ENCODE peak calls at places on chromosome 7, in ten cellular contexts. M is ovary; E is H9; N is nephron progenitor cell; X is spleen; W is AG10803; J is HFF-Myc; O is BJ; I is CD8-positive, alpha-beta T cell; P is dorsolateral prefrontal cortex. H is an unnamed sample.

GRCh38 chr7:12715372-12716133 is 28.1 kb downstream of the ARL4A start:
- DNase-seq in X (peak), M (peak), J (peak), E (peak), I (peak), N (peak), O (peak), W (peak), P (peak), H (peak)

GRCh38 chr7:43470110-43470509 is 112.8 kb upstream of the STK17A start:
- DNase-seq in M (no peak), I (no peak), J (no peak), W (no peak), N (no peak), E (no peak), P (no peak), O (no peak), X (no peak), H (no peak)

GRCh38 chr7:73671317-73671651 is 3.7 kb downstream of the VPS37D start:
- DNase-seq in W (no peak), E (no peak), X (no peak), N (no peak), I (no peak), M (no peak), J (no peak), O (no peak), P (no peak), H (no peak)

GRCh38 chr7:3760696-3761095 is 459.6 kb downstream of the SDK1 start:
- DNase-seq in X (no peak), M (no peak), W (no peak), O (no peak), J (no peak), I (no peak), P (no peak), E (no peak), N (no peak), H (no peak)

GRCh38 chr7:1301812-1302310 is 69.2 kb downstream of the UNCX start:
- DNase-seq in X (no peak), E (no peak), I (no peak), O (no peak), W (no peak), N (peak), M (no peak), P (no peak), J (no peak), H (no peak)

GRCh38 chr7:33981686-33982424 is 76.5 kb downstream of the BMPER start:
- DNase-seq in O (no peak), M (no peak), W (peak), N (no peak), X (no peak), P (no peak), E (no peak), I (no peak), J (no peak), H (no peak)

GRCh38 chr7:372546-372938 is 82.6 kb downstream of the FOXL3 start:
- DNase-seq in J (no peak), E (no peak), P (no peak), O (no peak), M (no peak), I (no peak), X (peak), N (no peak), W (no peak), H (peak)

GRCh38 chr7:26443006-26443405 is 151.3 kb downstream of the SNX10 start:
- DNase-seq in P (no peak), I (no peak), N (no peak), E (no peak), J (no peak), O (no peak), W (no peak), X (no peak), M (no peak), H (no peak)

GRCh38 chr7:120550494-120551048 is 277.6 kb downstream of the KCND2 start:
- DNase-seq in N (no peak), M (no peak), I (no peak), W (peak), O (no peak), E (no peak), X (no peak), P (no peak), J (no peak), H (no peak)

GRCh38 chr7:464712-465461 is 54.8 kb downstream of the PDGFA start:
- DNase-seq in M (peak), X (peak), N (no peak), W (peak), O (peak), J (peak), P (peak), I (no peak), E (no peak), H (no peak)

GRCh38 chr7:131302453-131302852 is 25.2 kb upstream of the MKLN1 start:
- DNase-seq in W (no peak), I (no peak), P (no peak), N (no peak), X (no peak), J (no peak), O (no peak), E (no peak), M (no peak), H (no peak)

GRCh38 chr7:30791126-30791525 is 19.9 kb downstream of the MINDY4 start:
- DNase-seq in E (peak), N (no peak), M (no peak), W (no peak), P (no peak), O (no peak), J (no peak), I (no peak), X (no peak), H (peak)

GRCh38 chr7:47148541-47149207 is 433.2 kb downstream of the TNS3 start:
- DNase-seq in O (no peak), W (no peak), I (no peak), N (no peak), J (no peak), E (no peak), P (no peak), X (no peak), M (no peak), H (no peak)

GRCh38 chr7:44065431-44066110 is at the start of gene PGAM2:
- DNase-seq in X (peak), N (no peak), E (peak), M (no peak), W (no peak), O (no peak), P (peak), I (no peak), J (no peak), H (peak)

GRCh38 chr7:6256709-6257535 is 15.5 kb downstream of the CYTH3 start:
- DNase-seq in W (peak), X (peak), I (no peak), P (no peak), O (no peak), M (no peak), J (peak), E (no peak), N (no peak), H (no peak)

GRCh38 chr7:140723002-140723401 is 26.5 kb downstream of the NDUFB2 start:
- DNase-seq in J (no peak), N (no peak), X (no peak), I (peak), P (no peak), E (no peak), O (no peak), M (no peak), W (no peak), H (no peak)

GRCh38 chr7:85021090-85021704 is 165.7 kb downstream of the SEMA3D start:
- DNase-seq in J (no peak), W (peak), N (no peak), X (no peak), I (no peak), E (no peak), O (no peak), M (no peak), P (no peak), H (no peak)

GRCh38 chr7:55250313-55250712 is 114.8 kb upstream of the LANCL2 start:
- DNase-seq in I (no peak), X (no peak), N (no peak), M (no peak), W (no peak), P (no peak), O (no peak), J (no peak), E (peak), H (peak)

GRCh38 chr7:132333301-132333700 is 243.0 kb downstream of the PLXNA4 start:
- DNase-seq in M (no peak), I (no peak), P (peak), O (no peak), N (no peak), X (no peak), E (no peak), J (no peak), W (no peak), H (no peak)

GRCh38 chr7:41574377-41574776 is 128.5 kb downstream of the INHBA start:
- DNase-seq in P (no peak), J (no peak), I (no peak), M (no peak), O (no peak), E (no peak), W (peak), X (no peak), N (no peak), H (no peak)

GRCh38 chr7:139776486-139777303 is 1.1 kb downstream of the HIPK2 start:
- DNase-seq in E (no peak), W (peak), J (no peak), M (peak), O (no peak), X (peak), P (no peak), I (no peak), N (no peak), H (no peak)

GRCh38 chr7:75694636-75695035 is 44.1 kb downstream of the HIP1 start:
- DNase-seq in J (no peak), E (no peak), O (no peak), M (no peak), P (no peak), N (no peak), X (no peak), W (no peak), I (no peak), H (no peak)

GRCh38 chr7:117212969-117213877 is 109.6 kb downstream of the WNT2 start:
- DNase-seq in P (peak), N (peak), O (no peak), E (peak), W (peak), M (peak), I (peak), J (peak), X (no peak), H (peak)

GRCh38 chr7:18508441-18509427 is 13.2 kb downstream of the HDAC9 start:
- DNase-seq in M (no peak), W (peak), O (peak), X (no peak), I (no peak), E (no peak), P (no peak), J (peak), N (no peak), H (no peak)

GRCh38 chr7:98565114-98565513 is 52.0 kb upstream of the NPTX2 start:
- DNase-seq in W (no peak), I (no peak), X (no peak), E (no peak), P (no peak), M (no peak), J (no peak), O (no peak), N (no peak), H (no peak)

GRCh38 chr7:157136372-157136771 is 2.4 kb upstream of the UBE3C start:
- DNase-seq in W (peak), J (peak), X (no peak), O (peak), M (no peak), E (no peak), N (no peak), P (no peak), I (no peak), H (no peak)

GRCh38 chr7:26515462-26515861 is 223.8 kb downstream of the SNX10 start:
- DNase-seq in M (no peak), J (no peak), N (no peak), X (no peak), P (no peak), E (no peak), W (no peak), I (no peak), O (no peak), H (peak)

GRCh38 chr7:106094780-106095179 is 17.3 kb downstream of the SYPL1 start:
- DNase-seq in N (no peak), I (no peak), J (no peak), M (no peak), X (no peak), W (no peak), E (no peak), O (no peak), P (no peak), H (no peak)
- TF ChIP-seq CTCF in N (no peak), I (no peak), J (no peak), M (no peak), X (no peak), W (no peak), E (no peak), O (no peak), P (no peak), H (no peak)

GRCh38 chr7:7519528-7519927 is 16.1 kb downstream of the COL28A1 start:
- DNase-seq in O (no peak), P (no peak), N (no peak), E (no peak), W (no peak), I (no peak), J (no peak), M (no peak), X (no peak), H (no peak)

GRCh38 chr7:7517661-7518236 is 17.9 kb downstream of the COL28A1 start:
- DNase-seq in W (peak), X (no peak), P (no peak), N (no peak), I (no peak), M (no peak), E (no peak), O (no peak), J (no peak), H (no peak)

GRCh38 chr7:7524121-7524520 is 11.6 kb downstream of the COL28A1 start:
- DNase-seq in W (no peak), N (no peak), M (no peak), J (no peak), I (no peak), X (no peak), P (no peak), E (no peak), O (no peak), H (no peak)

GRCh38 chr7:7522421-7522820 is 13.3 kb downstream of the COL28A1 start:
- DNase-seq in W (peak), N (no peak), M (no peak), O (no peak), P (no peak), J (no peak), E (no peak), I (no peak), X (no peak), H (no peak)

DNA sequence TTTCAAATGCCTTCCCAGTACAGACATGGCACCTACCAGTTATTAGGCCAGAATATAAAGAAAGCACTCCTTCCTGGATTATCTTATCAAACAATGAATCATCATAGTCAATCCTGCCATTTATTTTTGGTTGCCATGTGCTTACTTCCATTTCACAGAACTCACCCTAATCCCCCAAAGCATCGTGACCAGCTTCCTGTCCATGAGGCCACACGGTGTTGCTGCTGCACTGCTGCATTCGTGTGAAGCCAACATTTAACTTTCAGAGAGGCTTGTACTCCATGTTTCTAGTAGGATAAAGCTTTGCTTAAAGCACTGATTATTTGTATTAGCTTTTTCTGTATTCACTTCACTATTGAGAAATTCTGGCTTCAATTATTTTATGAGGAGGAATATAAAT is 14.4 kb downstream of the COL28A1 start:
- DNase-seq in X (no peak), J (no peak), O (no peak), I (no peak), E (no peak), P (no peak), M (no peak), N (no peak), W (no peak), H (no peak)
- TF ChIP-seq CTCF in X (no peak), J (no peak), O (no peak), I (no peak), E (no peak), P (no peak), M (no peak), N (no peak), W (no peak), H (no peak)

GRCh38 chr7:78226059-78226658 is 427.6 kb downstream of the PHTF2 start:
- DNase-seq in E (peak), I (no peak), O (no peak), X (no peak), M (peak), J (peak), N (peak), P (no peak), W (no peak), H (peak)
- TF ChIP-seq CTCF in E (peak), I (no peak), O (peak), X (peak), M (no peak), J (peak), N (peak), P (peak), W (peak), H (peak)

GRCh38 chr7:128404826-128405344 is 4.9 kb downstream of the IMPDH1 start:
- DNase-seq in N (no peak), E (no peak), W (peak), X (no peak), P (no peak), J (no peak), M (peak), O (no peak), I (no peak), H (no peak)
- TF ChIP-seq CTCF in N (no peak), E (no peak), W (peak), X (peak), P (no peak), J (peak), M (no peak), O (peak), I (no peak), H (no peak)

DNA sequence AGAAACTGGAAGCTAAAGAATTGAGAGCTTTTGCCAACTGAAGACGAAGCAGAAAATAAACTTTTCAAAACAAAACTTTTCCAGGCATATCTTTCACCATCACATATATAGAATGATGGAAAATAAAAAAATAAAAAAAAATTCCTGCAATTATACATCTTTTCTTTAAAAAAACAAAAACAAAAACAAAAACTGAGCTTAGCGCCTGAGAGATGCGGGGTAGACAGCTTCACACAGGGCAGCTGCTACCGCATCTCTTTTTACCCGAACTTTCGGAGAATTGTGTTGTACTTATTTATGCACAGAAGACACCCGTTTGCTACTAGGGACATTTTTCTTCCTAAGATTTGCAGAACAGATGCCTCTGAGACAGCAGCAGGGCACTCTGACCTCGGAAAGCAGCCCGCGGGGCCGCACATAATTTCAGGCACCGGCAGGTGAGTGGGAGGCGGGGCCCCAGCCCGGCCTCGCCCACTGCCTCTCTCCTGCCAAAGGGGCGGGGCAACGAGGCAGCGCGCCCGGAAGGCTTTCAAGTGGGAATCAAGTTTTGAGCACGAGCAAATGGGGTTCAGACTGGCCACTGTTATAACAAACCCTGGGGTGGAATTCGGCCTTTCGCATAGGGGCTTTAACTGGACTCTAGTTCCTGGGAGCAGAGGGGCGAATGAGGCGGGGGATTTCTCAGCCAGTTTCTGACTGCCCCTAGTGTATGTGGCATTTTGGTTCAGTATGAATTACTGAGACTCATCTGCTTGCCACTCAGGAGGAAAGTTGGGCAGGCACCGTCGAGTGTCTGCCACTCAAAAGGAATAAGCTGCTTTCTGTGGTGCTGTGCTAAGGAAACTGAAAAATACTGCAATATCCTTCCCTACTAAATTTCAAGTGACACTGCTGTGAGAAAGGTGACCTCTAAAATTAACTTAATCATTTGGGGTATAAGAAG is 18.5 kb upstream of the FAM133B start:
- DNase-seq in I (no peak), W (no peak), O (no peak), E (peak), P (no peak), X (no peak), J (no peak), N (peak), M (peak), H (no peak)
- TF ChIP-seq CTCF in I (no peak), W (no peak), O (no peak), E (no peak), P (no peak), X (no peak), J (no peak), N (no peak), M (no peak), H (no peak)

GRCh38 chr7:82816272-82816671 is 346.4 kb downstream of the PCLO start:
- DNase-seq in P (no peak), O (no peak), N (no peak), X (no peak), E (no peak), M (no peak), I (no peak), W (no peak), J (no peak), H (no peak)
- TF ChIP-seq CTCF in P (no peak), O (no peak), N (no peak), X (no peak), E (peak), M (no peak), I (no peak), W (no peak), J (no peak), H (peak)

GRCh38 chr7:81260152-81260551 is 341.3 kb upstream of the SEMA3C start:
- DNase-seq in E (no peak), I (no peak), X (no peak), P (no peak), J (no peak), N (no peak), M (no peak), O (no peak), W (no peak), H (no peak)

GRCh38 chr7:81256991-81257390 is 338.1 kb upstream of the SEMA3C start:
- DNase-seq in P (no peak), N (no peak), W (peak), E (no peak), O (no peak), M (no peak), X (no peak), I (no peak), J (no peak), H (peak)
- TF ChIP-seq CTCF in P (no peak), N (no peak), W (peak), E (peak), O (peak), M (no peak), X (no peak), I (no peak), J (peak), H (no peak)

GRCh38 chr7:106462365-106462859 is 177.6 kb upstream of the NAMPT start:
- DNase-seq in W (peak), M (no peak), X (no peak), E (no peak), N (no peak), I (no peak), P (no peak), J (no peak), O (no peak), H (no peak)
- TF ChIP-seq CTCF in W (peak), M (peak), X (peak), E (peak), N (peak), I (peak), P (peak), J (peak), O (peak), H (peak)

GRCh38 chr7:158161194-158161593 is 426.4 kb downstream of the PTPRN2 start:
- DNase-seq in M (no peak), N (no peak), X (no peak), J (no peak), I (no peak), E (no peak), P (no peak), O (no peak), W (no peak), H (no peak)

GRCh38 chr7:158160199-158160598 is 427.4 kb downstream of the PTPRN2 start:
- DNase-seq in E (no peak), P (no peak), N (no peak), M (no peak), X (no peak), W (no peak), J (no peak), I (no peak), O (no peak), H (no peak)

DNA sequence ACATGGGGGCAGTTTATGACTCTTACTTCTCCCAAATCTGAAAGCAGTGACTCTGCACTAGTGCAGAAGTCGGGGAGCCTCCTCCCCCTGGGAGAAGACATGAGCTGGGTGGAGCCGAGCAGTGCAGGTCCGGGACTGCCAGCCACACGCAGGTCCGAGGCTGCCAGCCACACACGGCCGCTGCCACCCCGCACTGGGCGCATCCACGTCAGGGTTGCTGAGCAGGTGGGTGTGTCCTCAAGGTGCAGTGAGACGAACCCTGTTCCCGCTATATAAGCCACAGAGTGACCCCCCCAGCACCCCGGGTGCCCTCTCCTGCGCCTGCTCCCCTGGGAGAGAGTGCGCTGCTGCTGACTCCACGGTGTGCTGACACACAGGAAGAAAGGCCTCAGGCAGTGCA is 430.2 kb downstream of the PTPRN2 start:
- DNase-seq in X (no peak), N (no peak), J (no peak), I (no peak), O (no peak), P (no peak), E (peak), W (no peak), M (no peak), H (no peak)
- TF ChIP-seq CTCF in X (no peak), N (no peak), J (no peak), I (no peak), O (no peak), P (no peak), E (no peak), W (no peak), M (no peak), H (no peak)

H was measured in glutamatergic neuron.